ENCODE peak calls at places on chromosome 13, in ten cellular contexts. H is GM03348; Z is tibial nerve; Y is Calu3; O is stimulated activated naive CD8-positive, alpha-beta T cell treated with anti-CD3 and anti-CD28 coated beads, Interleukin-15, amount 100 ng/mL, for 72 hours; T is CD8-positive, alpha-beta memory T cell; X is lower lobe of right lung; Q is anterior cingulate cortex; D is upper lobe of left lung; L is fibroblast of villous mesenchyme. J is an unnamed sample.

GRCh38 chr13:111344471-111345191 is 24.2 kb downstream of the TEX29 start:
- DNase-seq in H (no peak), Z (no peak), Y (no peak), O (no peak), T (no peak), X (peak), Q (no peak), D (peak), L (peak), J (peak)

GRCh38 chr13:31699650-31700049 is 39.7 kb upstream of the RXFP2 start:
- DNase-seq in H (no peak), Z (no peak), Y (no peak), O (no peak), T (no peak), X (no peak), Q (no peak), D (no peak), L (no peak), J (peak)

GRCh38 chr13:114069376-114070097 is 62.9 kb downstream of the RASA3 start:
- DNase-seq in H (no peak), Z (peak), Y (no peak), O (no peak), T (no peak), X (no peak), Q (no peak), D (no peak), L (no peak), J (no peak)

GRCh38 chr13:40205771-40206240 is 460.6 kb downstream of the FOXO1 start:
- DNase-seq in H (no peak), Z (no peak), Y (no peak), O (no peak), T (no peak), X (no peak), Q (no peak), D (no peak), L (no peak), J (no peak)

GRCh38 chr13:103537616-103538015 is 471.4 kb upstream of the SLC10A2 start:
- DNase-seq in H (no peak), Z (no peak), Y (no peak), O (no peak), T (no peak), X (no peak), Q (no peak), D (no peak), L (no peak), J (no peak)

GRCh38 chr13:98416408-98416807 is 160.5 kb downstream of the STK24 start:
- DNase-seq in H (no peak), Z (no peak), Y (peak), O (no peak), T (no peak), X (peak), Q (no peak), D (peak), L (no peak), J (no peak)

GRCh38 chr13:79457948-79458347 is 23.0 kb upstream of the NDFIP2 start:
- DNase-seq in H (peak), Z (no peak), Y (no peak), O (no peak), T (no peak), X (no peak), Q (no peak), D (no peak), L (peak), J (peak)

GRCh38 chr13:106310450-106310849 is 225.0 kb downstream of the EFNB2 start:
- DNase-seq in H (no peak), Z (no peak), Y (no peak), O (no peak), T (no peak), X (no peak), Q (no peak), D (no peak), L (no peak), J (no peak)

GRCh38 chr13:59337070-59337469 is 826.7 kb downstream of the DIAPH3 start:
- DNase-seq in H (no peak), Z (no peak), Y (no peak), O (no peak), T (no peak), X (no peak), Q (no peak), D (no peak), L (no peak), J (peak)

GRCh38 chr13:49681837-49682236 is 9.4 kb downstream of the EBPL start:
- DNase-seq in H (peak), Z (no peak), Y (no peak), O (no peak), T (no peak), X (no peak), Q (no peak), D (no peak), L (peak), J (peak)

GRCh38 chr13:49444517-49445395 is 682 bp downstream of the SETDB2 start:
- DNase-seq in H (peak), Z (no peak), Y (peak), O (peak), T (peak), X (no peak), Q (no peak), D (peak), L (peak), J (peak)

GRCh38 chr13:98172570-98173405 is 4.3 kb downstream of the RNF113B start:
- DNase-seq in H (no peak), Z (no peak), Y (no peak), O (no peak), T (no peak), X (no peak), Q (no peak), D (no peak), L (peak), J (peak)

GRCh38 chr13:41107584-41108014 is 25.0 kb downstream of the KBTBD6 start:
- DNase-seq in H (no peak), Z (no peak), Y (no peak), O (no peak), T (no peak), X (no peak), Q (no peak), D (no peak), L (no peak), J (no peak)

GRCh38 chr13:31310781-31311180 is 111.0 kb downstream of the B3GLCT start:
- DNase-seq in H (no peak), Z (no peak), Y (no peak), O (no peak), T (no peak), X (no peak), Q (no peak), D (no peak), L (no peak), J (peak)

GRCh38 chr13:49052801-49053200 is 77.1 kb downstream of the FNDC3A start:
- DNase-seq in H (no peak), Z (no peak), Y (no peak), O (no peak), T (no peak), X (no peak), Q (no peak), D (no peak), L (peak), J (no peak)

GRCh38 chr13:39836038-39836437 is 180.6 kb downstream of the COG6 start:
- DNase-seq in H (no peak), Z (no peak), Y (peak), O (no peak), T (no peak), X (no peak), Q (no peak), D (no peak), L (no peak), J (no peak)

GRCh38 chr13:100269837-100270236 is 180.9 kb downstream of the PCCA start:
- DNase-seq in H (no peak), Z (peak), Y (no peak), O (no peak), T (no peak), X (peak), Q (peak), D (peak), L (peak), J (peak)

GRCh38 chr13:23889598-23890224 is 511 bp upstream of the MIPEP start:
- DNase-seq in H (no peak), Z (no peak), Y (no peak), O (no peak), T (no peak), X (no peak), Q (no peak), D (no peak), L (no peak), J (no peak)

GRCh38 chr13:95191821-95192220 is 109.4 kb downstream of the ABCC4 start:
- DNase-seq in H (peak), Z (peak), Y (peak), O (peak), T (peak), X (peak), Q (peak), D (peak), L (peak), J (peak)

J was measured in choroid plexus epithelial cell.